ENCODE peak calls at places on chromosomes 5 and 9, in four cellular contexts. T, M, N and X are unnamed samples.

GRCh38 chr5:24110019-24110615 is 534.7 kb downstream of the CDH10 start:
- DNase-seq in T (peak), M (no peak), N (no peak), X (no peak)

GRCh38 chr5:76642390-76643040 is 19.3 kb upstream of the F2RL2 start:
- DNase-seq in T (no peak), M (no peak), N (no peak), X (no peak)

GRCh38 chr5:81756016-81756415 is 5.1 kb upstream of the SSBP2 start:
- DNase-seq in T (peak), M (no peak), N (no peak), X (no peak)

GRCh38 chr9:91298304-91298703 is 63.4 kb downstream of the AUH start:
- DNase-seq in T (peak), M (no peak), N (no peak), X (no peak)

GRCh38 chr5:138467711-138468132 is 2.4 kb downstream of the EGR1 start:
- DNase-seq in T (no peak), M (no peak), N (no peak), X (no peak)

GRCh38 chr9:68546596-68547390 is 6.1 kb upstream of the TMEM252 start:
- DNase-seq in T (no peak), M (no peak), N (no peak), X (no peak)

GRCh38 chr5:16536246-16536645 is 70.6 kb upstream of the ZNF622 start:
- DNase-seq in T (peak), M (no peak), N (no peak), X (no peak)

GRCh38 chr5:176856746-176857145 is 42.4 kb downstream of the HK3 start:
- DNase-seq in T (no peak), M (no peak), N (no peak), X (no peak)

GRCh38 chr5:141858084-141858765 is 20.0 kb downstream of the PCDH1 start:
- DNase-seq in T (no peak), M (no peak), N (no peak), X (no peak)

GRCh38 chr9:21585756-21586752 is 103.9 kb upstream of the IFNE start:
- DNase-seq in T (no peak), M (no peak), N (no peak), X (no peak)

GRCh38 chr5:131242728-131243255 is 21.1 kb upstream of the CDC42SE2 start:
- DNase-seq in T (peak), M (no peak), N (no peak), X (no peak)

GRCh38 chr9:114525505-114525904 is 20.2 kb upstream of the WHRN start:
- DNase-seq in T (peak), M (no peak), N (no peak), X (no peak)

GRCh38 chr9:15837079-15837679 is 284.3 kb downstream of the CCDC171 start:
- DNase-seq in T (peak), M (no peak), N (peak), X (no peak)

GRCh38 chr5:31537856-31538255 is 5.8 kb downstream of the C5orf22 start:
- DNase-seq in T (peak), M (no peak), N (no peak), X (no peak)

GRCh38 chr5:15502208-15502607 is 2.2 kb downstream of the FBXL7 start:
- DNase-seq in T (peak), M (no peak), N (no peak), X (no peak)

GRCh38 chr5:145554399-145554798 is 280.7 kb downstream of the PRELID2 start:
- DNase-seq in T (peak), M (no peak), N (no peak), X (no peak)

GRCh38 chr9:104927216-104927911 is 591 bp downstream of the ABCA1 start:
- DNase-seq in T (peak), M (peak), N (peak), X (peak)

GRCh38 chr9:69535911-69536310 is 136.3 kb downstream of the APBA1 start:
- DNase-seq in T (peak), M (no peak), N (no peak), X (no peak)

GRCh38 chr5:132420706-132421272 is 51.3 kb downstream of the SLC22A5 start:
- DNase-seq in T (no peak), M (no peak), N (no peak), X (peak)

GRCh38 chr9:88658311-88658822 is 123.4 kb downstream of the NXNL2 start:
- DNase-seq in T (peak), M (peak), N (no peak), X (peak)

GRCh38 chr5:139675825-139676224 is 27.7 kb downstream of the CXXC5 start:
- DNase-seq in T (no peak), M (no peak), N (no peak), X (no peak)

GRCh38 chr5:77146896-77147295 is 59.8 kb upstream of the ZBED3 start:
- DNase-seq in T (no peak), M (no peak), N (no peak), X (no peak)

GRCh38 chr5:56319281-56320242 is 86.4 kb upstream of the ANKRD55 start:
- DNase-seq in T (peak), M (peak), N (no peak), X (peak)

GRCh38 chr5:138448481-138449398 is 9.9 kb downstream of the REEP2 start:
- DNase-seq in T (peak), M (no peak), N (no peak), X (no peak)

GRCh38 chr5:15008476-15008875 is 136.9 kb upstream of the ANKH start:
- DNase-seq in T (peak), M (peak), N (no peak), X (peak)

DNA sequence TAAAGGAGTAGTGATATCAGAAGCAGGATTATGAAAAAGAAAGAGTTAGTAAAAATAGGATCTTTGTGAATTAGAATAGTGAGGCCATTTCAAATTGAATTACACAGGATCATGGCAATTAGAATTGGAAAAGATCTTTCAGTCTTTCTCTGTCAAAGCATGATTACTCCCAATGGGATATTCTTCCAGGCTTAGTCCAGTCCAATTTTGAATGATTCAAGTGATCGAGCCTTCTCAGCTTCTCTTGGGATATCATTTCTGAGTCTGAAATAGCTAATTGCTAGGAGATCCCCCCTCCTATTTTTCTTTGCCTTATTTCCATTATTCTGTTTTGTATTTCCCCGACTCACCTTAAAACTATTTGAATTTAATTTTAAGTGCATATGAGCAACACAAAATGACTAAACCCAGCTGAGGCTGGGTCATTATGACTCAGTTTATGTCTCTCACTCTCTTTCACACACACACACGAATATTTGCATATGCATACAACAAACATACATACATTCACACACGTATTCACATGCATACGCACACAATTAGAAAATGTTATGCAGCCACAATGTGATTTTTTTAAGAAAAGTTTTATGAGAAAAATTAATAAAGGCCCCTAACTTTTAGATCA is 34.8 kb upstream of the EFNA5 start:
- DNase-seq in T (peak), M (no peak), N (no peak), X (no peak)
- H3K4me3 ChIP-seq in T (peak), M (no peak), N (no peak), X (no peak)

GRCh38 chr5:79206541-79206940 is 29.4 kb upstream of the JMY start:
- DNase-seq in T (no peak), M (no peak), N (no peak), X (peak)
- H3K4me3 ChIP-seq in T (no peak), M (no peak), N (no peak), X (no peak)

GRCh38 chr5:72747826-72748225 is 68.6 kb upstream of the TNPO1 start:
- DNase-seq in T (no peak), M (no peak), N (no peak), X (no peak)
- H3K4me3 ChIP-seq in T (no peak), M (no peak), N (no peak), X (no peak)

DNA sequence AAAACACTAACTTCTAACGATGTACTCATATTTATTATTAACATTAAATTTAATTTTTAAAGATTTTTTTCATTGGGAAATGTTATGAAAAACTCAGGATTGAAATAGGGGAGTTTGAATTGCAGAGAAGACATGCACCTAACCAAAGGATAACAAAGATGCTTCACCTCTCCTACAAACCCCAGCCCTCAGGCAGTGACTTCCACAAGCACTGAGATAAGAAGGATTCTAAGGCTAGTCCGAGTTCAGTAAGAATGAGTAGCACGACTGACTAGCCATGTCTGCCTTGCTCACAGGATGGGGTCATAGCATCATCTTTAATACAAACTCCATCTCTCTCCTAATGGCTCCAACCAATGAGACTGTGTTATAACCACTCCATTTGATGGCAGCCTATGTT is 7.1 kb upstream of the OR5C1 start:
- DNase-seq in T (no peak), M (no peak), N (no peak), X (peak)
- H3K4me3 ChIP-seq in T (no peak), M (no peak), N (no peak), X (no peak)

DNA sequence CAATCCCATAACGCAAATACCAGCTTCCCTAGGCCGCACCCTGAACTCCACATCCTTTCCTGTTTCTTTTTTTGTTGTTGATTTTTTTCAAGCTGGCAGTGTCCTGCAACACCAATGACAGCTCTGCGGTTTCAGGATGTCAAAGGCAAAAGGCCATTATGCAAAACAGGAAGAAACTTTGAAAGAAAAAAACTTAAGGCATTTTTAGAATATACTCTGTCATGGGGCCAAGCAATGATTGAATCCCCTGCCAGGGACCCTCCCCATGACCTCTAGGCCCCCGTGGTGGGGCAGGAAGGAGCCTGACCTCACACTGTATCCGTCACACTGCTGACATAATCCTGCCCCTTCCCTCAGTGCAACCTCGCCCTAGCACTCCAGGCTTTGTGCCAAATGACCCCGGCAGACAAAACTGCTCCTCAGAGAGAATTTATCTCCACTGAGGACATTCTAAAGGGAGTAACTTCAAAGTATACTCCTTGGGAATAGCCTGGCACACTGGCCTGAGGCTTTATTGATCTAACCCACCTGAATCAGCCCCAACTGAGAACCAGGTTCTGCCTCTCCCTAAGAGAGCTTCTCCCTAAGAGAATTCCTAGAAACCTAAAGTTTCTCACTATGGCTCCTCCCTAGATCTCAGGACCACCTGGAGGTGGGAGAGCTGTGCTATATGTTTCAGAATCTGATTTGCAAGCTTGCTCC is 7.9 kb downstream of the B4GALT1 start:
- DNase-seq in T (peak), M (peak), N (peak), X (peak)
- H3K4me3 ChIP-seq in T (peak), M (no peak), N (peak), X (no peak)

GRCh38 chr9:134917431-134918373 is at the start of gene FCN1:
- DNase-seq in T (no peak), M (no peak), N (no peak), X (no peak)
- H3K4me3 ChIP-seq in T (peak), M (no peak), N (no peak), X (no peak)

GRCh38 chr5:135718151-135718550 is 116.3 kb upstream of the SLC25A48 start:
- DNase-seq in T (peak), M (no peak), N (no peak), X (no peak)
- H3K4me3 ChIP-seq in T (no peak), M (no peak), N (no peak), X (no peak)